ENCODE peak calls at places on chromosomes 1 and 21, in five cellular contexts. K, Z, E, G and N are unnamed samples.

GRCh38 chr1:231636157-231636556 is 9.6 kb downstream of the DISC1 start:
- DNase-seq in K (no peak), Z (no peak), E (no peak), G (peak), N (no peak)

GRCh38 chr21:45060089-45060488 is 14.3 kb upstream of the ADARB1 start:
- DNase-seq in K (peak), Z (no peak), E (peak), G (no peak), N (no peak)

GRCh38 chr1:50750021-50750619 is 209.9 kb downstream of the FAF1 start:
- DNase-seq in K (no peak), Z (no peak), E (no peak), G (peak), N (peak)

GRCh38 chr1:90384152-90384650 is 332.9 kb downstream of the BARHL2 start:
- DNase-seq in K (no peak), Z (no peak), E (no peak), G (no peak), N (no peak)

GRCh38 chr21:15732290-15732995 is 2.7 kb downstream of the USP25 start:
- DNase-seq in K (peak), Z (no peak), E (no peak), G (peak), N (peak)

GRCh38 chr1:162629651-162630050 is 2.6 kb upstream of the DDR2 start:
- DNase-seq in K (no peak), Z (no peak), E (no peak), G (peak), N (no peak)

GRCh38 chr1:45787905-45788304 is 15.5 kb upstream of the MAST2 start:
- DNase-seq in K (no peak), Z (no peak), E (no peak), G (no peak), N (no peak)

GRCh38 chr1:68291763-68292384 is 59.6 kb upstream of the WLS start:
- DNase-seq in K (peak), Z (no peak), E (no peak), G (peak), N (no peak)

GRCh38 chr1:227370463-227371254 is 52.4 kb upstream of the CDC42BPA start:
- DNase-seq in K (no peak), Z (no peak), E (no peak), G (peak), N (no peak)

DNA sequence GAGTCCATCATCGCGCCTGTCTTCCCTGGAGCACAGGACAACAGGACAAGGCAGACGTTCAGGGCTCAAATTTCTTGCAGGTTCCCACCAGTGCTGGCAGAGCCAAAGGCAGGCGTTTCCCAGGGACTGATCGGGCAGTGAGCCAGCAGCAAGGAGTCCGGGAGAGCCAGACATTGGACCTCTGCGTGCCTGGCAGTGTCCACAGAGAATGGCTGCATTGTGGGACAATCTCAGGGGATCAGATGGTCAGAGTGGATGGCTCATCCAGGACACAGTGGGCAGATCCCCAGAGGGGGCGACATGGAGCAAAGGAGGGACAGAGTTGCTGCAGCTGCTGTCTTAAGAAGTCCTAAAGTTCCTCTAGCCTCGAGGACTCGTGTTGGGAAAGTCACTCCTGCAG is 4.6 kb downstream of the TMEM63A start:
- DNase-seq in K (peak), Z (peak), E (peak), G (peak), N (no peak)
- H3K4me3 ChIP-seq in K (no peak), Z (no peak), E (peak), G (no peak), N (no peak)

GRCh38 chr1:8876099-8876496 is 2.4 kb downstream of the ENO1 start:
- DNase-seq in K (no peak), Z (no peak), E (no peak), G (no peak), N (no peak)

GRCh38 chr1:8874230-8875201 is 4.0 kb downstream of the ENO1 start:
- DNase-seq in K (no peak), Z (no peak), E (no peak), G (peak), N (no peak)

GRCh38 chr1:8873001-8873400 is 5.5 kb downstream of the ENO1 start:
- DNase-seq in K (no peak), Z (no peak), E (no peak), G (no peak), N (no peak)

GRCh38 chr1:8873506-8874229 is 4.8 kb downstream of the ENO1 start:
- DNase-seq in K (peak), Z (peak), E (peak), G (peak), N (no peak)

GRCh38 chr1:8875216-8875861 is 3.1 kb downstream of the ENO1 start:
- DNase-seq in K (no peak), Z (no peak), E (no peak), G (no peak), N (no peak)
- H3K4me3 ChIP-seq in K (no peak), Z (no peak), E (no peak), G (peak), N (peak)

DNA sequence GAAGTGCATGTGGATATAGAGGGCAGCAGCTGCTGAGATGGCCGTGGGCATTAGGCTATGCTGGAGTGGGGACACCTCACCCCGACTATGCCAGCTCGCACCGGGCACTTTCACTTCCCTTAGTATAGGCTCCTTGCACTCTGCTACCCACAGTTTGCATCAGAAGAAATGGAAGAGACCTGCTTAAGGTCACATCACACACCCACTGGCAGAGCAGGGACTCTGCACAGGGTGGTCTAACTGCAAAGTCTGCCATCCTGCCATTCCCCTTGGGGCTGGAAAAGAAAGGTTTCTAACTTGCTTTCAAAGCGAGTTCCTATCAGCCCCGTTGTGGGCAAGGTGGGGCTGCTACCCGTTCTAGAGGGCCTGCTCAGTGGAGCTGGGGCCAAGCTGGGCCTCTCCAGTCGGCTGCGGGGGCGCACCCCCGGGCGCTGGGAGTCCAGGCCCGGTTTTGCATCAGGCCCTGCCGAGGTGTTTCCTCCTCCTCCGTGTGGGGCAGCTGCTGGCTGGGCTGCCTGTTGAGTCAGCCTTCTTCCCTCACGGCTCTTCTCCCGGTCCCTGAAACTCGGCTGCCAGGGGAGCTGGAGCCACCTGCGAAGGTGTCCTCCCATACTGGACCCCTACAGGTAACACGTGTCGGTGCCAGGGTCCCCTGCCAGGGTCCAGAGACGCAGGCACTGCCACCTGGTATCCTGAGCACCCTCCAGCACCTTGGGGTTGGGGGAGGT is at the start of gene SYTL1:
- DNase-seq in K (peak), Z (peak), E (no peak), G (peak), N (peak)
- H3K4me3 ChIP-seq in K (peak), Z (peak), E (no peak), G (no peak), N (peak)

DNA sequence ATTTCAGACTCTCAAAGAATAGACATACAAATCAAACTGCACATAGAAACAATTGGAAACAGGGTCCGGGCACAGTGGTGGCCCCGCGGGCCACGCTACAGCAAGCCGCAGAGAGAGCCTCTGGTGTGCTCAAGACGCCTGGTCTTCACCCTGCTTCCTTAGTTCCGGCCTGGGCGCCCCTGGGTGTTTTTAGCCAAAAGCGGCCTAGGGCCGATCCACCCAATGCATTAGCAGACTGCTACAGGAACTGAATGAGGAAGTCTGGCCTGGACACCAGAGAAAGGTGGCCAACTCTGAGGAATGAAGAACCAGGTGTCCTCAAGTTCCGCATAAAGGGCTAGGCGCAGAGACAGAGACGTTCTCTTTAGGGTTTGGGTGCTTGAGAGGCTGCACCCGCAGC is 1.7 kb downstream of the PRRX1 start:
- DNase-seq in K (no peak), Z (no peak), E (no peak), G (peak), N (no peak)
- H3K4me3 ChIP-seq in K (no peak), Z (no peak), E (peak), G (peak), N (no peak)

GRCh38 chr1:111990026-111990877 is 784 bp upstream of the KCND3 start:
- DNase-seq in K (no peak), Z (peak), E (peak), G (no peak), N (no peak)

GRCh38 chr1:111987502-111987901 is 2.0 kb downstream of the KCND3 start:
- DNase-seq in K (no peak), Z (no peak), E (no peak), G (no peak), N (no peak)

GRCh38 chr1:111988743-111989453 is 570 bp downstream of the KCND3 start:
- DNase-seq in K (no peak), Z (peak), E (no peak), G (no peak), N (no peak)

GRCh38 chr1:111989531-111990025 is at the start of gene KCND3:
- DNase-seq in K (peak), Z (peak), E (no peak), G (no peak), N (no peak)

DNA sequence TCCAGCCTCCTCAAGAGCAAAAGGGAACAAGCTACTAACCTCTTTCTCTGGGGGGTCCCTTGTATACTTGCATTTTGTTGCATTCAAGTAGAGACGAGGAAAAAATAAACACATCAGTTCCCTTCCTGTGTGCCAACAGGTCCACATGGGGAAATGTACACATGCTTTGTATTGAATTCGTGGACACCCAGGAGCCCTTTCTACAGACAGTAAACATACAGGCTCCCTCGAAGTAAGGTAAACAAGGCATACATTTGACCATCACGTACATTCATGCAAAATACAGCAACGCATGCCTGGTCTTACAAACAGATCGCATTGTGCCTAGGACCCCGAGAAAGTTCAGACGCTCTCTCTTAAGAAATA is 1.1 kb downstream of the KCND3 start:
- DNase-seq in K (no peak), Z (no peak), E (no peak), G (no peak), N (no peak)
- H3K4me3 ChIP-seq in K (no peak), Z (no peak), E (peak), G (no peak), N (no peak)

DNA sequence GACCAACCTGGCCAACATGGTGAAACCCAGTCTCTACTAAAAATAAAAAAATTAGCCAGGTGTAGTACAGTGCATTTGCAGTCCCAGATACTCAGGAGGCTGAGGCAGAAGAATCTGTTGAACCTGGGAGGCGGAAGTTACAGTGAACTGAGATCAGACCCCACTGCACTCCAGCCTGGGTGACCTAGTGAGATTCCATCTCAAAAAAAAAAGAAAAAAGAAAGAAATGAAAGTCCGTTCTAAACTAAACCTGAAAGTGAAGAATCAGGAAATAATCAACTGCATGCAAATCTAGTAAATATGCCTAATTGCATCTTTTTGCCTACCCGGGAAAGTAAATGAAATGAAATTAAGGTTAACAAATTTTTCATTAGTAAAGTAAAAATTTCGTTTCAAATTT is 99.6 kb downstream of the ZZZ3 start:
- DNase-seq in K (no peak), Z (no peak), E (no peak), G (no peak), N (no peak)
- H3K4me3 ChIP-seq in K (no peak), Z (no peak), E (no peak), G (no peak), N (no peak)